ENCODE peak calls at places on chromosomes 2 and 18, in ten cellular contexts. F is endothelial cell, W is GM12865, O is A172, T is right atrium auricular region, H is psoas muscle, G is iPS-NIHi11, R is dermis microvascular lymphatic vessel endothelial cell, Q is iris pigment epithelial cell, I is Daoy. V is an unnamed sample.

GRCh38 chr18:75128051-75128605 is 80.8 kb downstream of the PTGR3 start:
- DNase-seq in T (peak), R (no peak), I (no peak), G (no peak), O (no peak), H (no peak), F (no peak), W (no peak), Q (no peak), V (no peak)

GRCh38 chr2:39730685-39731302 is 48.3 kb downstream of the THUMPD2 start:
- DNase-seq in H (no peak), O (peak), Q (peak), R (peak), T (no peak), G (peak), F (peak), I (peak), W (peak), V (peak)

GRCh38 chr2:69804416-69804815 is 25.0 kb upstream of the GMCL1 start:
- DNase-seq in O (no peak), Q (no peak), F (no peak), W (no peak), H (no peak), G (no peak), I (no peak), T (no peak), R (no peak), V (no peak)

GRCh38 chr2:222459983-222460382 is 35.6 kb downstream of the SGPP2 start:
- DNase-seq in I (no peak), W (no peak), R (no peak), G (no peak), H (no peak), Q (no peak), T (no peak), O (no peak), F (no peak), V (no peak)

GRCh38 chr18:23365602-23366001 is 87.5 kb upstream of the RIOK3 start:
- DNase-seq in G (no peak), I (no peak), T (peak), Q (peak), H (no peak), F (no peak), W (no peak), R (no peak), O (no peak), V (no peak)

GRCh38 chr2:233974530-233975071 is 57.4 kb downstream of the TRPM8 start:
- DNase-seq in G (peak), T (no peak), R (peak), W (no peak), Q (peak), O (peak), H (peak), F (no peak), I (peak), V (no peak)

GRCh38 chr2:121049921-121050585 is 234.9 kb downstream of the TFCP2L1 start:
- DNase-seq in O (no peak), R (no peak), T (no peak), F (no peak), I (no peak), H (no peak), W (no peak), Q (no peak), G (no peak), V (no peak)

GRCh38 chr18:75482880-75483279 is 55.4 kb upstream of the SMIM21 start:
- DNase-seq in O (peak), W (no peak), G (no peak), I (no peak), Q (peak), F (no peak), H (no peak), T (no peak), R (no peak), V (no peak)

GRCh38 chr2:53545159-53546055 is 222.2 kb upstream of the CHAC2 start:
- DNase-seq in G (no peak), F (no peak), I (no peak), R (no peak), Q (no peak), T (no peak), H (no peak), O (no peak), W (no peak), V (no peak)

GRCh38 chr2:240326886-240327285 is 108.6 kb upstream of the GPC1 start:
- DNase-seq in W (no peak), R (no peak), T (no peak), Q (no peak), H (no peak), G (no peak), F (no peak), I (no peak), O (no peak), V (no peak)

GRCh38 chr18:74861154-74861553 is 263.5 kb downstream of the ZNF407 start:
- DNase-seq in T (no peak), G (no peak), F (no peak), I (no peak), W (no peak), O (no peak), Q (peak), R (no peak), H (no peak), V (no peak)

GRCh38 chr18:78522507-78522906 is 457.1 kb upstream of the SALL3 start:
- DNase-seq in Q (no peak), G (no peak), I (no peak), T (no peak), H (no peak), W (no peak), R (no peak), F (no peak), O (no peak), V (no peak)

GRCh38 chr2:159445307-159445706 is 158.8 kb upstream of the WDSUB1 start:
- DNase-seq in R (no peak), T (no peak), G (no peak), H (no peak), O (no peak), Q (no peak), F (no peak), W (peak), I (no peak), V (no peak)

GRCh38 chr2:98458207-98458606 is 13.5 kb downstream of the INPP4A start:
- DNase-seq in Q (peak), R (no peak), O (peak), W (no peak), H (no peak), I (peak), F (no peak), G (no peak), T (no peak), V (no peak)

GRCh38 chr18:45166341-45167108 is 448.8 kb upstream of the SLC14A2 start:
- DNase-seq in I (peak), Q (peak), G (no peak), T (no peak), H (peak), W (no peak), F (no peak), O (peak), R (no peak), V (no peak)

GRCh38 chr18:44937985-44938384 is 257.3 kb downstream of the SETBP1 start:
- DNase-seq in H (no peak), T (no peak), Q (no peak), G (no peak), W (no peak), R (no peak), F (peak), O (no peak), I (no peak), V (no peak)

GRCh38 chr2:127140543-127140942 is 33.6 kb upstream of the BIN1 start:
- DNase-seq in H (no peak), W (no peak), Q (no peak), T (no peak), R (no peak), G (no peak), I (no peak), F (no peak), O (no peak), V (no peak)

GRCh38 chr2:231715988-231716616 is 7.8 kb downstream of the PTMA start:
- DNase-seq in Q (peak), W (peak), R (no peak), G (no peak), H (peak), T (no peak), I (peak), O (peak), F (no peak), V (no peak)

GRCh38 chr2:165793779-165794519 is at the start of gene GALNT3:
- DNase-seq in T (no peak), G (peak), F (peak), W (peak), I (peak), Q (no peak), O (no peak), H (peak), R (no peak), V (peak)

GRCh38 chr18:61832858-61833257 is 59.9 kb downstream of the RNF152 start:
- DNase-seq in G (no peak), R (peak), F (no peak), I (no peak), H (no peak), W (no peak), Q (no peak), T (no peak), O (no peak), V (no peak)

GRCh38 chr2:229738024-229738625 is 23.8 kb upstream of the DNER start:
- DNase-seq in W (no peak), Q (no peak), G (no peak), R (no peak), H (no peak), O (no peak), I (no peak), T (no peak), F (no peak), V (no peak)

GRCh38 chr2:217419075-217419671 is 559.3 kb upstream of the TNP1 start:
- DNase-seq in G (no peak), O (no peak), H (no peak), T (no peak), F (no peak), Q (no peak), R (no peak), I (no peak), W (peak), V (no peak)

GRCh38 chr2:190413421-190413820 is 5.3 kb downstream of the MFSD6 start:
- DNase-seq in G (no peak), T (no peak), Q (no peak), I (no peak), H (no peak), F (no peak), O (no peak), R (no peak), W (peak), V (no peak)

GRCh38 chr2:231181848-231182247 is 16.6 kb upstream of the ARMC9 start:
- DNase-seq in G (peak), I (peak), O (peak), F (no peak), H (peak), T (peak), R (peak), Q (no peak), W (peak), V (peak)

GRCh38 chr2:195818521-195818920 is 161.5 kb downstream of the SLC39A10 start:
- DNase-seq in R (no peak), O (no peak), Q (peak), W (no peak), I (peak), G (no peak), H (no peak), F (no peak), T (no peak), V (no peak)

GRCh38 chr2:24855022-24855622 is 61.9 kb downstream of the CENPO start:
- DNase-seq in I (no peak), Q (no peak), T (no peak), G (no peak), O (no peak), H (no peak), R (no peak), W (no peak), F (no peak), V (no peak)

GRCh38 chr2:127084611-127085031 is 22.3 kb downstream of the BIN1 start:
- DNase-seq in Q (peak), F (no peak), W (no peak), H (peak), G (no peak), R (no peak), O (peak), I (peak), T (no peak), V (no peak)

GRCh38 chr2:25606892-25607291 is 66.5 kb downstream of the DTNB start:
- DNase-seq in W (peak), T (no peak), R (peak), F (no peak), O (peak), G (no peak), I (peak), H (no peak), Q (peak), V (no peak)

GRCh38 chr18:37946324-37946723 is 380.7 kb upstream of the CELF4 start:
- DNase-seq in G (no peak), F (no peak), T (no peak), Q (no peak), W (no peak), I (no peak), R (no peak), H (no peak), O (no peak), V (no peak)

GRCh38 chr2:84647267-84647666 is 131.0 kb downstream of the DNAH6 start:
- DNase-seq in Q (no peak), I (no peak), R (no peak), W (no peak), F (no peak), O (no peak), H (no peak), T (no peak), G (no peak), V (no peak)

GRCh38 chr18:5468394-5468793 is 75.4 kb downstream of the EPB41L3 start:
- DNase-seq in I (no peak), W (no peak), F (no peak), R (no peak), Q (no peak), G (no peak), H (no peak), T (no peak), O (no peak), V (no peak)

GRCh38 chr2:30195011-30195410 is 36.3 kb upstream of the LBH start:
- DNase-seq in R (no peak), H (no peak), O (no peak), Q (no peak), T (no peak), G (no peak), I (no peak), F (no peak), W (no peak), V (no peak)

GRCh38 chr2:240389302-240389805 is 46.1 kb upstream of the GPC1 start:
- DNase-seq in O (no peak), G (no peak), H (peak), R (no peak), Q (no peak), F (no peak), T (no peak), W (no peak), I (no peak), V (no peak)

GRCh38 chr18:73724908-73725307 is 422.7 kb downstream of the FBXO15 start:
- DNase-seq in I (no peak), H (no peak), W (no peak), Q (no peak), R (no peak), T (no peak), G (no peak), O (no peak), F (no peak), V (no peak)

GRCh38 chr2:127560929-127561275 is 25.4 kb downstream of the MYO7B start:
- DNase-seq in W (no peak), G (no peak), T (no peak), Q (no peak), I (no peak), F (no peak), O (no peak), H (no peak), R (no peak), V (no peak)

GRCh38 chr2:5464657-5465056 is 227.5 kb upstream of the SOX11 start:
- DNase-seq in W (no peak), Q (no peak), R (no peak), O (peak), H (no peak), I (no peak), G (no peak), F (no peak), T (no peak), V (no peak)

GRCh38 chr2:236294647-236295046 is 30.4 kb upstream of the ASB18 start:
- DNase-seq in W (no peak), Q (no peak), H (no peak), G (no peak), O (no peak), F (no peak), T (peak), R (no peak), I (no peak), V (no peak)

GRCh38 chr2:137944714-137945113 is 19.6 kb upstream of the HNMT start:
- DNase-seq in W (no peak), R (no peak), I (no peak), F (no peak), H (no peak), G (no peak), Q (no peak), O (no peak), T (no peak), V (no peak)